ENCODE peak calls at places on chromosomes 13 and 19, in five cellular contexts. P, H, I, M and S are unnamed samples.

GRCh38 chr13:37944476-37945442 is 75.2 kb upstream of the TRPC4 start:
- DNase-seq in I (no peak), P (no peak), H (peak), M (peak), S (no peak)

GRCh38 chr19:37905936-37906867 is at the start of gene WDR87:
- DNase-seq in I (no peak), M (no peak), H (peak), P (no peak), S (peak)

GRCh38 chr19:40433391-40434216 is 7.8 kb upstream of the SERTAD1 start:
- DNase-seq in M (peak), H (peak), P (no peak), I (peak), S (peak)

GRCh38 chr19:38488811-38489481 is 55.5 kb downstream of the RYR1 start:
- DNase-seq in P (no peak), I (no peak), H (no peak), M (no peak), S (no peak)

GRCh38 chr19:33868076-33868735 is 71.5 kb downstream of the KCTD15 start:
- DNase-seq in H (peak), P (no peak), M (no peak), I (no peak), S (no peak)

GRCh38 chr13:86684402-86684801 is 885.2 kb upstream of the SLITRK6 start:
- DNase-seq in P (no peak), H (no peak), I (no peak), M (no peak), S (no peak)

GRCh38 chr19:13302521-13303270 is 152.5 kb downstream of the IER2 start:
- DNase-seq in I (no peak), M (no peak), H (no peak), P (no peak), S (peak)

GRCh38 chr19:43229315-43229714 is 23.9 kb upstream of the PSG4 start:
- DNase-seq in I (no peak), P (peak), H (peak), M (peak), S (no peak)

GRCh38 chr19:3358919-3359849 is 7.2 kb upstream of the NFIC start:
- DNase-seq in I (peak), P (no peak), M (peak), H (peak), S (peak)

GRCh38 chr13:59545007-59545406 is 618.7 kb downstream of the DIAPH3 start:
- DNase-seq in P (no peak), H (no peak), M (no peak), I (no peak), S (no peak)

GRCh38 chr19:1026189-1027019 is at the start of gene CNN2:
- DNase-seq in M (peak), H (peak), P (no peak), I (peak), S (no peak)

GRCh38 chr13:42574435-42575311 is 721 bp downstream of the TNFSF11 start:
- DNase-seq in H (peak), I (no peak), P (no peak), M (no peak), S (no peak)

GRCh38 chr13:97310809-97311436 is 88.8 kb downstream of the MBNL2 start:
- DNase-seq in M (no peak), I (no peak), H (no peak), P (no peak), S (no peak)

GRCh38 chr13:103965506-103966243 is 899.5 kb upstream of the SLC10A2 start:
- DNase-seq in I (no peak), M (no peak), P (no peak), H (no peak), S (no peak)

GRCh38 chr19:6357995-6358394 is 3.3 kb upstream of the CLPP start:
- DNase-seq in I (no peak), M (no peak), H (no peak), P (no peak), S (no peak)

GRCh38 chr19:34960940-34961679 is 2.9 kb downstream of the ZNF792 start:
- DNase-seq in P (no peak), M (no peak), H (no peak), I (no peak), S (no peak)

GRCh38 chr19:39968789-39969188 is 2.2 kb upstream of the PSMC4 start:
- DNase-seq in I (no peak), P (no peak), H (no peak), M (no peak), S (no peak)

GRCh38 chr13:109707044-109707794 is 79.2 kb downstream of the IRS2 start:
- DNase-seq in H (no peak), I (no peak), M (no peak), P (no peak), S (no peak)

GRCh38 chr19:55112246-55112780 is 5.1 kb downstream of the PPP1R12C start:
- DNase-seq in M (no peak), P (no peak), I (no peak), H (no peak), S (no peak)
- H3K27ac ChIP-seq in M (no peak), P (no peak), I (peak), H (no peak), S (peak)

GRCh38 chr13:26816876-26817275 is 56.3 kb upstream of the GPR12 start:
- DNase-seq in P (no peak), I (no peak), M (no peak), H (no peak), S (no peak)
- H3K27ac ChIP-seq in P (no peak), I (no peak), M (no peak), H (no peak), S (no peak)

GRCh38 chr13:112652512-112653458 is 37.1 kb upstream of the ATP11A start:
- DNase-seq in P (no peak), H (peak), I (no peak), M (no peak), S (no peak)
- H3K27ac ChIP-seq in P (no peak), H (no peak), I (no peak), M (no peak), S (no peak)

GRCh38 chr13:99205621-99206220 is 5.1 kb downstream of the UBAC2 start:
- DNase-seq in P (no peak), H (no peak), I (no peak), M (no peak), S (no peak)

GRCh38 chr13:99206226-99206625 is 5.6 kb downstream of the UBAC2 start:
- DNase-seq in P (no peak), I (no peak), H (no peak), M (no peak), S (no peak)

GRCh38 chr13:99200433-99201167 is at the start of gene UBAC2:
- DNase-seq in I (peak), H (peak), P (peak), M (peak), S (peak)

GRCh38 chr13:99206873-99207272 is 6.2 kb downstream of the UBAC2 start:
- DNase-seq in M (no peak), H (no peak), I (no peak), P (no peak), S (no peak)

GRCh38 chr13:99203601-99204579 is 3.2 kb downstream of the UBAC2 start:
- DNase-seq in P (no peak), M (no peak), H (no peak), I (no peak), S (no peak)
- H3K27ac ChIP-seq in P (no peak), M (no peak), H (no peak), I (peak), S (no peak)

GRCh38 chr13:79481685-79482052 is 714 bp downstream of the NDFIP2 start:
- DNase-seq in H (no peak), M (no peak), I (no peak), P (no peak), S (no peak)
- H3K27ac ChIP-seq in H (peak), M (peak), I (peak), P (peak), S (peak)

DNA sequence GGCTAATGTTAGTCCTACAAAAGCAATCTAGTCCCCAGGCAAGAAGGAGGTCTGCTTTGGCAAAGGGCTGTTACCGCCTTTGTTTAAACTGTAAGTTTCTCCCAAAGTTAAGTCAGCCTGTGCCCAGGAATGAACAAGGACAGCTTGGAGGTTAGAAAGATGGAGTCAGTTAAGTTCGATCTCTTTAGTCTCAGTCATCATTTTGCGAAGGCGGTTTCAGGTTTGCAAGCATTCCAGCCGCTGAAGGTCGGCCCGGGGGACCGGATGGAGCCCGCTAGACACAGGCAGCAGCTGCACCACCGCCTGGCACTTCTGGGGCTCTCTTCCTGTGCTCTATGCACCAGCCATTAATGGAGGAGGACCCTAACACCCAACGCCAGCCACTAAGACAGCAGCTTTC is 91.3 kb downstream of the STK24 start:
- DNase-seq in P (no peak), M (no peak), I (no peak), H (no peak), S (no peak)
- H3K27ac ChIP-seq in P (peak), M (no peak), I (peak), H (peak), S (peak)